ENCODE peak calls at places on chromosomes 1 and 21, in ten cellular contexts. Q, M, W, V, L, F, C, G, J and O are unnamed samples.

GRCh38 chr1:228004887-228005462 is 1.8 kb upstream of the WNT3A start:
- DNase-seq in Q (peak), M (no peak), W (no peak), V (no peak), L (no peak), F (no peak), C (no peak), G (no peak), J (no peak), O (no peak)

GRCh38 chr1:161198206-161198876 is 513 bp downstream of the ADAMTS4 start:
- DNase-seq in Q (peak), M (peak), W (peak), V (no peak), L (peak), F (peak), C (no peak), G (no peak), J (no peak), O (peak)

GRCh38 chr1:170367615-170368014 is 164.4 kb upstream of the GORAB start:
- DNase-seq in Q (no peak), M (no peak), W (no peak), V (no peak), L (no peak), F (no peak), C (no peak), G (no peak), J (no peak), O (no peak)

GRCh38 chr1:159900086-159900680 is at the start of gene CFAP45:
- DNase-seq in Q (peak), M (peak), W (peak), V (no peak), L (peak), F (peak), C (no peak), G (peak), J (no peak), O (peak)

GRCh38 chr1:23751050-23751814 is 8.0 kb downstream of the ELOA start:
- DNase-seq in Q (no peak), M (peak), W (peak), V (peak), L (no peak), F (peak), C (no peak), G (no peak), J (no peak), O (peak)

GRCh38 chr21:36741506-36741905 is 42.6 kb downstream of the SIM2 start:
- DNase-seq in Q (peak), M (no peak), W (no peak), V (no peak), L (peak), F (no peak), C (no peak), G (no peak), J (no peak), O (no peak)

GRCh38 chr1:206581571-206581981 is 30.7 kb downstream of the EIF2D start:
- DNase-seq in Q (no peak), M (no peak), W (peak), V (no peak), L (no peak), F (no peak), C (no peak), G (peak), J (peak), O (no peak)

GRCh38 chr1:203519053-203519770 is 25.3 kb downstream of the OPTC start:
- DNase-seq in Q (no peak), M (no peak), W (no peak), V (no peak), L (no peak), F (no peak), C (no peak), G (no peak), J (no peak), O (peak)

GRCh38 chr1:69305621-69306020 is 262.1 kb upstream of the LRRC7 start:
- DNase-seq in Q (no peak), M (no peak), W (no peak), V (peak), L (no peak), F (no peak), C (no peak), G (no peak), J (no peak), O (no peak)

GRCh38 chr1:230827081-230827681 is 41.1 kb downstream of the C1orf198 start:
- DNase-seq in Q (peak), M (peak), W (no peak), V (no peak), L (peak), F (no peak), C (no peak), G (peak), J (no peak), O (peak)